ENCODE peak calls at places on chromosomes 11 and 22, in eight cellular contexts. One of them, this sample, is unnamed.
A peak's percentile ranks its signal among the peaks of the same experiment; 100 is the strongest.

GRCh38 chr11:6414874-6415328 is 4.0 kb downstream of the APBB1 start:
- DNase-seq in nephron progenitor cell: no peak
- DNase-seq in neural crest cell: no peak
- DNase-seq in stimulated activated CD8-positive, alpha-beta memory T cell treated with anti-CD3 and anti-CD28 coated beads, Interleukin-7, amount 100 ng/mL, for 48 hours: no peak
- DNase-seq in activated naive CD8-positive, alpha-beta T cell treated with anti-CD3 and anti-CD28 coated beads, Interleukin-2, amount 50 U/mL, for 16 hours: no peak
- DNase-seq in dorsolateral prefrontal cortex: no peak
- DNase-seq in prostate gland: no peak
- DNase-seq in cardiac septum: no peak
- DNase-seq in this sample: no peak

GRCh38 chr11:7893792-7894191 is 37.3 kb downstream of the OR10A6 start:
- DNase-seq in stimulated activated CD8-positive, alpha-beta memory T cell treated with anti-CD3 and anti-CD28 coated beads, Interleukin-7, amount 100 ng/mL, for 48 hours: no peak
- DNase-seq in cardiac septum: no peak
- DNase-seq in dorsolateral prefrontal cortex: no peak
- DNase-seq in activated naive CD8-positive, alpha-beta T cell treated with anti-CD3 and anti-CD28 coated beads, Interleukin-2, amount 50 U/mL, for 16 hours: no peak
- DNase-seq in prostate gland: no peak
- DNase-seq in nephron progenitor cell: no peak
- DNase-seq in neural crest cell: no peak
- DNase-seq in this sample: no peak

GRCh38 chr22:38051261-38051660 is 5.9 kb upstream of the PICK1 start:
- DNase-seq in stimulated activated CD8-positive, alpha-beta memory T cell treated with anti-CD3 and anti-CD28 coated beads, Interleukin-7, amount 100 ng/mL, for 48 hours: no peak
- DNase-seq in dorsolateral prefrontal cortex: no peak
- DNase-seq in neural crest cell: no peak
- DNase-seq in cardiac septum: no peak
- DNase-seq in nephron progenitor cell: no peak
- DNase-seq in prostate gland: no peak
- DNase-seq in activated naive CD8-positive, alpha-beta T cell treated with anti-CD3 and anti-CD28 coated beads, Interleukin-2, amount 50 U/mL, for 16 hours: no peak
- DNase-seq in this sample: no peak

GRCh38 chr11:59801981-59802638 is 8.5 kb downstream of the MRPL16 start:
- DNase-seq in stimulated activated CD8-positive, alpha-beta memory T cell treated with anti-CD3 and anti-CD28 coated beads, Interleukin-7, amount 100 ng/mL, for 48 hours: no peak
- DNase-seq in neural crest cell: no peak
- DNase-seq in activated naive CD8-positive, alpha-beta T cell treated with anti-CD3 and anti-CD28 coated beads, Interleukin-2, amount 50 U/mL, for 16 hours: no peak
- DNase-seq in prostate gland: no peak
- DNase-seq in dorsolateral prefrontal cortex: no peak
- DNase-seq in nephron progenitor cell: no peak
- DNase-seq in cardiac septum: no peak
- DNase-seq in this sample: peak; percentile 9

GRCh38 chr11:126992065-126992803 is 8.3 kb downstream of the KIRREL3 start:
- DNase-seq in stimulated activated CD8-positive, alpha-beta memory T cell treated with anti-CD3 and anti-CD28 coated beads, Interleukin-7, amount 100 ng/mL, for 48 hours: no peak
- DNase-seq in prostate gland: no peak
- DNase-seq in neural crest cell: no peak
- DNase-seq in activated naive CD8-positive, alpha-beta T cell treated with anti-CD3 and anti-CD28 coated beads, Interleukin-2, amount 50 U/mL, for 16 hours: no peak
- DNase-seq in nephron progenitor cell: no peak
- DNase-seq in dorsolateral prefrontal cortex: no peak
- DNase-seq in cardiac septum: no peak
- DNase-seq in this sample: peak; percentile 96

GRCh38 chr11:84552791-84553190 is 1074.4 kb downstream of the DLG2 start:
- DNase-seq in neural crest cell: no peak
- DNase-seq in prostate gland: no peak
- DNase-seq in dorsolateral prefrontal cortex: no peak
- DNase-seq in activated naive CD8-positive, alpha-beta T cell treated with anti-CD3 and anti-CD28 coated beads, Interleukin-2, amount 50 U/mL, for 16 hours: no peak
- DNase-seq in nephron progenitor cell: no peak
- DNase-seq in cardiac septum: no peak
- DNase-seq in stimulated activated CD8-positive, alpha-beta memory T cell treated with anti-CD3 and anti-CD28 coated beads, Interleukin-7, amount 100 ng/mL, for 48 hours: no peak
- DNase-seq in this sample: no peak

GRCh38 chr22:26565181-26565580 is 24.8 kb downstream of the TPST2 start:
- DNase-seq in prostate gland: peak; percentile 54
- DNase-seq in stimulated activated CD8-positive, alpha-beta memory T cell treated with anti-CD3 and anti-CD28 coated beads, Interleukin-7, amount 100 ng/mL, for 48 hours: no peak
- DNase-seq in cardiac septum: no peak
- DNase-seq in dorsolateral prefrontal cortex: no peak
- DNase-seq in nephron progenitor cell: no peak
- DNase-seq in activated naive CD8-positive, alpha-beta T cell treated with anti-CD3 and anti-CD28 coated beads, Interleukin-2, amount 50 U/mL, for 16 hours: no peak
- DNase-seq in neural crest cell: no peak
- DNase-seq in this sample: no peak

GRCh38 chr11:6258571-6258998 is 1.1 kb upstream of the CCKBR start:
- DNase-seq in dorsolateral prefrontal cortex: peak; percentile 60
- DNase-seq in stimulated activated CD8-positive, alpha-beta memory T cell treated with anti-CD3 and anti-CD28 coated beads, Interleukin-7, amount 100 ng/mL, for 48 hours: no peak
- DNase-seq in nephron progenitor cell: peak; percentile 54
- DNase-seq in neural crest cell: no peak
- DNase-seq in prostate gland: no peak
- DNase-seq in cardiac septum: no peak
- DNase-seq in activated naive CD8-positive, alpha-beta T cell treated with anti-CD3 and anti-CD28 coated beads, Interleukin-2, amount 50 U/mL, for 16 hours: no peak
- DNase-seq in this sample: no peak

GRCh38 chr22:28629420-28630184 is 50.0 kb downstream of the TTC28 start:
- DNase-seq in dorsolateral prefrontal cortex: no peak
- DNase-seq in nephron progenitor cell: no peak
- DNase-seq in activated naive CD8-positive, alpha-beta T cell treated with anti-CD3 and anti-CD28 coated beads, Interleukin-2, amount 50 U/mL, for 16 hours: no peak
- DNase-seq in prostate gland: no peak
- DNase-seq in stimulated activated CD8-positive, alpha-beta memory T cell treated with anti-CD3 and anti-CD28 coated beads, Interleukin-7, amount 100 ng/mL, for 48 hours: no peak
- DNase-seq in cardiac septum: no peak
- DNase-seq in neural crest cell: no peak
- DNase-seq in this sample: no peak

GRCh38 chr11:22976146-22976545 is 115.9 kb upstream of the CCDC179 start:
- DNase-seq in nephron progenitor cell: no peak
- DNase-seq in activated naive CD8-positive, alpha-beta T cell treated with anti-CD3 and anti-CD28 coated beads, Interleukin-2, amount 50 U/mL, for 16 hours: no peak
- DNase-seq in dorsolateral prefrontal cortex: no peak
- DNase-seq in stimulated activated CD8-positive, alpha-beta memory T cell treated with anti-CD3 and anti-CD28 coated beads, Interleukin-7, amount 100 ng/mL, for 48 hours: peak; percentile 5
- DNase-seq in cardiac septum: no peak
- DNase-seq in prostate gland: no peak
- DNase-seq in neural crest cell: no peak
- DNase-seq in this sample: peak; percentile 38

GRCh38 chr22:49666146-49666809 is 161.4 kb downstream of the BRD1 start:
- DNase-seq in nephron progenitor cell: no peak
- DNase-seq in dorsolateral prefrontal cortex: no peak
- DNase-seq in prostate gland: no peak
- DNase-seq in neural crest cell: no peak
- DNase-seq in activated naive CD8-positive, alpha-beta T cell treated with anti-CD3 and anti-CD28 coated beads, Interleukin-2, amount 50 U/mL, for 16 hours: no peak
- DNase-seq in stimulated activated CD8-positive, alpha-beta memory T cell treated with anti-CD3 and anti-CD28 coated beads, Interleukin-7, amount 100 ng/mL, for 48 hours: no peak
- DNase-seq in cardiac septum: no peak
- DNase-seq in this sample: no peak

GRCh38 chr11:94835571-94835970 is 67.4 kb downstream of the AMOTL1 start:
- DNase-seq in nephron progenitor cell: no peak
- DNase-seq in activated naive CD8-positive, alpha-beta T cell treated with anti-CD3 and anti-CD28 coated beads, Interleukin-2, amount 50 U/mL, for 16 hours: no peak
- DNase-seq in dorsolateral prefrontal cortex: no peak
- DNase-seq in prostate gland: no peak
- DNase-seq in neural crest cell: no peak
- DNase-seq in cardiac septum: no peak
- DNase-seq in stimulated activated CD8-positive, alpha-beta memory T cell treated with anti-CD3 and anti-CD28 coated beads, Interleukin-7, amount 100 ng/mL, for 48 hours: no peak
- DNase-seq in this sample: peak; percentile 35

GRCh38 chr22:50445071-50445879 is 29.6 kb downstream of the SBF1 start:
- DNase-seq in activated naive CD8-positive, alpha-beta T cell treated with anti-CD3 and anti-CD28 coated beads, Interleukin-2, amount 50 U/mL, for 16 hours: no peak
- DNase-seq in cardiac septum: no peak
- DNase-seq in stimulated activated CD8-positive, alpha-beta memory T cell treated with anti-CD3 and anti-CD28 coated beads, Interleukin-7, amount 100 ng/mL, for 48 hours: peak; percentile 16
- DNase-seq in nephron progenitor cell: no peak
- DNase-seq in neural crest cell: no peak
- DNase-seq in dorsolateral prefrontal cortex: no peak
- DNase-seq in prostate gland: no peak
- DNase-seq in this sample: no peak

GRCh38 chr11:118885319-118885718 is 1.6 kb downstream of the CXCR5 start:
- DNase-seq in neural crest cell: no peak
- DNase-seq in dorsolateral prefrontal cortex: no peak
- DNase-seq in stimulated activated CD8-positive, alpha-beta memory T cell treated with anti-CD3 and anti-CD28 coated beads, Interleukin-7, amount 100 ng/mL, for 48 hours: no peak
- DNase-seq in prostate gland: no peak
- DNase-seq in cardiac septum: no peak
- DNase-seq in activated naive CD8-positive, alpha-beta T cell treated with anti-CD3 and anti-CD28 coated beads, Interleukin-2, amount 50 U/mL, for 16 hours: no peak
- DNase-seq in nephron progenitor cell: peak; percentile 6
- DNase-seq in this sample: no peak

GRCh38 chr22:42617155-42617983 is 2.7 kb upstream of the POLDIP3 start:
- DNase-seq in neural crest cell: no peak
- DNase-seq in dorsolateral prefrontal cortex: no peak
- DNase-seq in cardiac septum: no peak
- DNase-seq in nephron progenitor cell: no peak
- DNase-seq in activated naive CD8-positive, alpha-beta T cell treated with anti-CD3 and anti-CD28 coated beads, Interleukin-2, amount 50 U/mL, for 16 hours: no peak
- DNase-seq in prostate gland: no peak
- DNase-seq in stimulated activated CD8-positive, alpha-beta memory T cell treated with anti-CD3 and anti-CD28 coated beads, Interleukin-7, amount 100 ng/mL, for 48 hours: no peak
- DNase-seq in this sample: no peak

GRCh38 chr11:121416909-121417567 is 35.1 kb upstream of the SORL1 start:
- DNase-seq in activated naive CD8-positive, alpha-beta T cell treated with anti-CD3 and anti-CD28 coated beads, Interleukin-2, amount 50 U/mL, for 16 hours: no peak
- DNase-seq in cardiac septum: peak; percentile 95
- DNase-seq in prostate gland: peak; percentile 91
- DNase-seq in neural crest cell: no peak
- DNase-seq in stimulated activated CD8-positive, alpha-beta memory T cell treated with anti-CD3 and anti-CD28 coated beads, Interleukin-7, amount 100 ng/mL, for 48 hours: peak; percentile 72
- DNase-seq in nephron progenitor cell: no peak
- DNase-seq in dorsolateral prefrontal cortex: peak; percentile 28
- DNase-seq in this sample: peak; percentile 97

GRCh38 chr11:9972917-9973504 is 309.1 kb downstream of the SWAP70 start:
- DNase-seq in neural crest cell: no peak
- DNase-seq in cardiac septum: no peak
- DNase-seq in stimulated activated CD8-positive, alpha-beta memory T cell treated with anti-CD3 and anti-CD28 coated beads, Interleukin-7, amount 100 ng/mL, for 48 hours: no peak
- DNase-seq in activated naive CD8-positive, alpha-beta T cell treated with anti-CD3 and anti-CD28 coated beads, Interleukin-2, amount 50 U/mL, for 16 hours: no peak
- DNase-seq in prostate gland: peak; percentile 38
- DNase-seq in dorsolateral prefrontal cortex: no peak
- DNase-seq in nephron progenitor cell: no peak
- DNase-seq in this sample: peak; percentile 74

GRCh38 chr11:130486981-130487380 is 38.5 kb downstream of the ADAMTS15 start:
- DNase-seq in stimulated activated CD8-positive, alpha-beta memory T cell treated with anti-CD3 and anti-CD28 coated beads, Interleukin-7, amount 100 ng/mL, for 48 hours: no peak
- DNase-seq in dorsolateral prefrontal cortex: no peak
- DNase-seq in neural crest cell: no peak
- DNase-seq in nephron progenitor cell: no peak
- DNase-seq in cardiac septum: no peak
- DNase-seq in activated naive CD8-positive, alpha-beta T cell treated with anti-CD3 and anti-CD28 coated beads, Interleukin-2, amount 50 U/mL, for 16 hours: no peak
- DNase-seq in prostate gland: no peak
- DNase-seq in this sample: no peak

GRCh38 chr11:133894956-133895549 is 49.7 kb upstream of the SPATA19 start:
- DNase-seq in cardiac septum: no peak
- DNase-seq in prostate gland: no peak
- DNase-seq in nephron progenitor cell: peak; percentile 25
- DNase-seq in dorsolateral prefrontal cortex: no peak
- DNase-seq in neural crest cell: no peak
- DNase-seq in activated naive CD8-positive, alpha-beta T cell treated with anti-CD3 and anti-CD28 coated beads, Interleukin-2, amount 50 U/mL, for 16 hours: no peak
- DNase-seq in stimulated activated CD8-positive, alpha-beta memory T cell treated with anti-CD3 and anti-CD28 coated beads, Interleukin-7, amount 100 ng/mL, for 48 hours: no peak
- DNase-seq in this sample: no peak

GRCh38 chr11:110571286-110571685 is 141.0 kb downstream of the ARHGAP20 start:
- DNase-seq in neural crest cell: no peak
- DNase-seq in stimulated activated CD8-positive, alpha-beta memory T cell treated with anti-CD3 and anti-CD28 coated beads, Interleukin-7, amount 100 ng/mL, for 48 hours: no peak
- DNase-seq in prostate gland: no peak
- DNase-seq in nephron progenitor cell: no peak
- DNase-seq in dorsolateral prefrontal cortex: no peak
- DNase-seq in cardiac septum: no peak
- DNase-seq in activated naive CD8-positive, alpha-beta T cell treated with anti-CD3 and anti-CD28 coated beads, Interleukin-2, amount 50 U/mL, for 16 hours: no peak
- DNase-seq in this sample: no peak

GRCh38 chr22:49095366-49095765 is 732.3 kb downstream of the BRD1 start:
- DNase-seq in nephron progenitor cell: no peak
- DNase-seq in cardiac septum: no peak
- DNase-seq in neural crest cell: no peak
- DNase-seq in activated naive CD8-positive, alpha-beta T cell treated with anti-CD3 and anti-CD28 coated beads, Interleukin-2, amount 50 U/mL, for 16 hours: no peak
- DNase-seq in stimulated activated CD8-positive, alpha-beta memory T cell treated with anti-CD3 and anti-CD28 coated beads, Interleukin-7, amount 100 ng/mL, for 48 hours: no peak
- DNase-seq in dorsolateral prefrontal cortex: no peak
- DNase-seq in prostate gland: no peak
- DNase-seq in this sample: no peak

GRCh38 chr11:25775608-25776007 is 556.3 kb upstream of the ANO3 start:
- DNase-seq in activated naive CD8-positive, alpha-beta T cell treated with anti-CD3 and anti-CD28 coated beads, Interleukin-2, amount 50 U/mL, for 16 hours: no peak
- DNase-seq in stimulated activated CD8-positive, alpha-beta memory T cell treated with anti-CD3 and anti-CD28 coated beads, Interleukin-7, amount 100 ng/mL, for 48 hours: no peak
- DNase-seq in nephron progenitor cell: no peak
- DNase-seq in prostate gland: no peak
- DNase-seq in neural crest cell: no peak
- DNase-seq in dorsolateral prefrontal cortex: no peak
- DNase-seq in cardiac septum: no peak
- DNase-seq in this sample: peak; percentile 2

GRCh38 chr11:134498326-134499139 is 86.5 kb upstream of the B3GAT1 start:
- DNase-seq in nephron progenitor cell: no peak
- DNase-seq in cardiac septum: peak; percentile 67
- DNase-seq in dorsolateral prefrontal cortex: peak; percentile 43
- DNase-seq in prostate gland: peak; percentile 37
- DNase-seq in neural crest cell: no peak
- DNase-seq in stimulated activated CD8-positive, alpha-beta memory T cell treated with anti-CD3 and anti-CD28 coated beads, Interleukin-7, amount 100 ng/mL, for 48 hours: no peak
- DNase-seq in activated naive CD8-positive, alpha-beta T cell treated with anti-CD3 and anti-CD28 coated beads, Interleukin-2, amount 50 U/mL, for 16 hours: no peak
- DNase-seq in this sample: no peak

GRCh38 chr22:28112548-28113043 is 193.5 kb upstream of the PITPNB start:
- DNase-seq in nephron progenitor cell: peak; percentile 7
- DNase-seq in activated naive CD8-positive, alpha-beta T cell treated with anti-CD3 and anti-CD28 coated beads, Interleukin-2, amount 50 U/mL, for 16 hours: no peak
- DNase-seq in stimulated activated CD8-positive, alpha-beta memory T cell treated with anti-CD3 and anti-CD28 coated beads, Interleukin-7, amount 100 ng/mL, for 48 hours: no peak
- DNase-seq in neural crest cell: no peak
- DNase-seq in dorsolateral prefrontal cortex: no peak
- DNase-seq in prostate gland: no peak
- DNase-seq in cardiac septum: peak; percentile 77
- DNase-seq in this sample: peak; percentile 44

GRCh38 chr11:110858556-110858921 is 146.3 kb upstream of the ARHGAP20 start:
- DNase-seq in neural crest cell: no peak
- DNase-seq in cardiac septum: peak; percentile 74
- DNase-seq in activated naive CD8-positive, alpha-beta T cell treated with anti-CD3 and anti-CD28 coated beads, Interleukin-2, amount 50 U/mL, for 16 hours: no peak
- DNase-seq in prostate gland: no peak
- DNase-seq in nephron progenitor cell: peak; percentile 42
- DNase-seq in stimulated activated CD8-positive, alpha-beta memory T cell treated with anti-CD3 and anti-CD28 coated beads, Interleukin-7, amount 100 ng/mL, for 48 hours: no peak
- DNase-seq in dorsolateral prefrontal cortex: no peak
- DNase-seq in this sample: peak; percentile 65

GRCh38 chr11:118592616-118593367 is 14.6 kb upstream of the PHLDB1 start:
- DNase-seq in dorsolateral prefrontal cortex: no peak
- DNase-seq in stimulated activated CD8-positive, alpha-beta memory T cell treated with anti-CD3 and anti-CD28 coated beads, Interleukin-7, amount 100 ng/mL, for 48 hours: no peak
- DNase-seq in neural crest cell: no peak
- DNase-seq in nephron progenitor cell: no peak
- DNase-seq in activated naive CD8-positive, alpha-beta T cell treated with anti-CD3 and anti-CD28 coated beads, Interleukin-2, amount 50 U/mL, for 16 hours: no peak
- DNase-seq in prostate gland: no peak
- DNase-seq in cardiac septum: no peak
- DNase-seq in this sample: peak; percentile 40

GRCh38 chr11:120964857-120965256 is 59.0 kb upstream of the TBCEL start:
- DNase-seq in stimulated activated CD8-positive, alpha-beta memory T cell treated with anti-CD3 and anti-CD28 coated beads, Interleukin-7, amount 100 ng/mL, for 48 hours: no peak
- DNase-seq in nephron progenitor cell: no peak
- DNase-seq in activated naive CD8-positive, alpha-beta T cell treated with anti-CD3 and anti-CD28 coated beads, Interleukin-2, amount 50 U/mL, for 16 hours: no peak
- DNase-seq in cardiac septum: no peak
- DNase-seq in neural crest cell: no peak
- DNase-seq in prostate gland: no peak
- DNase-seq in dorsolateral prefrontal cortex: no peak
- DNase-seq in this sample: peak; percentile 18

This sample was measured in astrocyte of the spinal cord.